ENCODE peak calls at places on chromosomes 12 and 14, in eight cellular contexts. J is HFF-Myc, Y is DND-41, U is kidney, G is fibroblast of the aortic adventitia, X is GM13976, B is WTC11, P is astrocyte of the spinal cord. K is an unnamed sample.

GRCh38 chr14:103179078-103179477 is 55.8 kb downstream of the TNFAIP2 start:
- DNase-seq in G (no peak), P (no peak), J (no peak), B (no peak), Y (no peak), X (no peak), U (no peak), K (peak)

GRCh38 chr14:89810101-89810500 is 144.4 kb downstream of the EFCAB11 start:
- DNase-seq in G (peak), X (no peak), J (no peak), B (no peak), P (no peak), U (no peak), Y (no peak), K (no peak)

GRCh38 chr12:108583971-108584370 is 13.9 kb downstream of the TMEM119 start:
- DNase-seq in U (peak), P (no peak), G (no peak), J (no peak), X (peak), B (no peak), Y (no peak), K (no peak)

GRCh38 chr14:103246089-103246488 is 87.9 kb upstream of the EIF5 start:
- DNase-seq in Y (no peak), G (no peak), X (no peak), B (no peak), J (no peak), P (no peak), U (no peak), K (no peak)

GRCh38 chr14:69643430-69644200 is 32.2 kb downstream of the SUSD6 start:
- DNase-seq in Y (no peak), G (peak), U (no peak), X (no peak), J (no peak), B (no peak), P (peak), K (peak)

GRCh38 chr14:100129161-100129589 is 30.3 kb downstream of the DEGS2 start:
- DNase-seq in B (no peak), G (peak), U (no peak), P (peak), Y (no peak), J (no peak), X (no peak), K (no peak)

GRCh38 chr14:37985826-37986470 is 221.8 kb upstream of the SSTR1 start:
- DNase-seq in P (peak), X (no peak), Y (peak), J (peak), B (peak), G (peak), U (no peak), K (peak)

GRCh38 chr14:64303471-64303917 is 9.3 kb upstream of the ESR2 start:
- DNase-seq in P (peak), X (peak), G (peak), U (no peak), J (peak), B (no peak), Y (no peak), K (no peak)

GRCh38 chr12:124623344-124623885 is 56.0 kb upstream of the NCOR2 start:
- DNase-seq in U (no peak), G (no peak), Y (no peak), X (no peak), P (no peak), B (no peak), J (no peak), K (no peak)

GRCh38 chr12:53004582-53004981 is 1.7 kb upstream of the EIF4B start:
- DNase-seq in P (no peak), Y (no peak), J (no peak), B (no peak), U (no peak), G (peak), X (no peak), K (no peak)

GRCh38 chr12:54523637-54524036 is 25.8 kb upstream of the PDE1B start:
- DNase-seq in G (no peak), J (no peak), X (no peak), B (no peak), Y (no peak), P (no peak), U (no peak), K (no peak)

GRCh38 chr12:122499991-122500684 is 594 bp downstream of the ZCCHC8 start:
- DNase-seq in Y (peak), U (peak), B (peak), P (peak), J (no peak), G (peak), X (peak), K (peak)

GRCh38 chr14:95292660-95293425 is 26.9 kb downstream of the CLMN start:
- DNase-seq in G (no peak), B (no peak), J (no peak), X (no peak), Y (no peak), P (no peak), U (peak), K (no peak)

GRCh38 chr12:77070382-77071294 is 5.3 kb upstream of the E2F7 start:
- DNase-seq in G (no peak), J (no peak), X (peak), Y (peak), U (no peak), B (no peak), P (no peak), K (no peak)

GRCh38 chr14:68696721-68697495 is 96.0 kb downstream of the ZFP36L1 start:
- DNase-seq in X (no peak), P (no peak), J (no peak), B (no peak), G (no peak), Y (no peak), U (no peak), K (no peak)

GRCh38 chr12:120413901-120414695 is 23.8 kb upstream of the COX6A1 start:
- DNase-seq in Y (no peak), B (peak), G (no peak), X (no peak), U (no peak), P (no peak), J (no peak), K (no peak)

GRCh38 chr12:54654926-54655325 is 6.8 kb upstream of the DCD start:
- DNase-seq in J (no peak), Y (no peak), G (no peak), X (no peak), U (no peak), B (no peak), P (no peak), K (no peak)

GRCh38 chr12:12985817-12986408 is 14.2 kb downstream of the HEBP1 start:
- DNase-seq in G (peak), Y (no peak), B (peak), J (no peak), P (peak), U (no peak), X (no peak), K (peak)

GRCh38 chr14:50335989-50336391 is 23.9 kb downstream of the DMAC2L start:
- DNase-seq in J (peak), B (no peak), G (no peak), X (peak), Y (peak), U (peak), P (peak), K (peak)

GRCh38 chr14:51067306-51067705 is 27.6 kb downstream of the TRIM9 start:
- DNase-seq in U (no peak), X (no peak), J (no peak), G (no peak), B (no peak), Y (no peak), P (no peak), K (no peak)

GRCh38 chr14:93987815-93988476 is 9.2 kb upstream of the CCDC197 start:
- DNase-seq in U (no peak), B (peak), Y (no peak), P (no peak), G (no peak), X (no peak), J (no peak), K (no peak)

GRCh38 chr12:14571779-14572178 is 4.1 kb upstream of the PLBD1 start:
- DNase-seq in X (no peak), P (no peak), J (no peak), U (no peak), G (no peak), B (no peak), Y (no peak), K (no peak)

GRCh38 chr14:99038401-99038800 is 233.6 kb downstream of the BCL11B start:
- DNase-seq in U (no peak), G (no peak), P (peak), B (no peak), J (peak), Y (no peak), X (no peak), K (no peak)

GRCh38 chr12:389138-390096 is at the start of gene KDM5A:
- DNase-seq in Y (peak), B (peak), X (peak), P (peak), J (peak), U (peak), G (peak), K (peak)

GRCh38 chr14:70856851-70857498 is 47.7 kb upstream of the MAP3K9 start:
- DNase-seq in G (peak), U (no peak), B (no peak), Y (no peak), X (no peak), P (peak), J (peak), K (peak)

GRCh38 chr14:106848330-106849121 is 1322.1 kb downstream of the TMEM121 start:
- DNase-seq in Y (peak), U (no peak), P (no peak), B (no peak), X (peak), J (no peak), G (no peak), K (peak)
- TF ChIP-seq CTCF in Y (peak), U (peak), P (no peak), B (no peak), X (peak), J (no peak), G (no peak), K (peak)

DNA sequence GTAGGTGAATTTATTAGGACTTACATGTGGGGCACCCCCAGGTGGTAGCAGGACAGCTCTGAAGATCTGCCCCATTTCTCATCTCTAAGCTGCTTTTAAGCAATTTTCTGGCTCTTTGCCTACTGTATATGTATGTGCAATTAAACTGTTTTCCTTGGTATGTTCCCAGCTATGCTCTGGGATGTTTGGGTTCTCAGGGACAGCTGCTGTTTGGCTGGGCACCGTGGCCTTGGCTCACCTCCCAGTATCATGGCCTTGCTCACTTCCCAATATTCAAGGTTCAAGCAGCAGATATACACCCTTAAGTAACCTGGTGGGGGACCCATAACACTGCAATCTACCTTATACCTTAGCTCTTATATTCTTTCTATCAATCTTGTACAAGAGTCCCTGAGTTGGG is 53.7 kb upstream of the KITLG start:
- DNase-seq in U (no peak), J (no peak), Y (no peak), G (no peak), P (no peak), B (no peak), X (no peak), K (no peak)
- TF ChIP-seq CTCF in U (no peak), J (no peak), Y (no peak), G (no peak), P (no peak), B (no peak), X (no peak), K (no peak)

GRCh38 chr12:67457799-67458680 is 188.9 kb downstream of the CAND1 start:
- DNase-seq in J (no peak), G (peak), U (no peak), Y (no peak), B (no peak), P (no peak), X (peak), K (no peak)
- TF ChIP-seq CTCF in J (peak), G (peak), U (peak), Y (peak), B (no peak), P (peak), X (peak), K (peak)

GRCh38 chr12:25718081-25718731 is 165.1 kb upstream of the LMNTD1 start:
- DNase-seq in U (no peak), J (no peak), X (no peak), P (no peak), G (peak), Y (no peak), B (no peak), K (no peak)
- TF ChIP-seq CTCF in U (no peak), J (no peak), X (no peak), P (no peak), G (no peak), Y (no peak), B (no peak), K (no peak)

DNA sequence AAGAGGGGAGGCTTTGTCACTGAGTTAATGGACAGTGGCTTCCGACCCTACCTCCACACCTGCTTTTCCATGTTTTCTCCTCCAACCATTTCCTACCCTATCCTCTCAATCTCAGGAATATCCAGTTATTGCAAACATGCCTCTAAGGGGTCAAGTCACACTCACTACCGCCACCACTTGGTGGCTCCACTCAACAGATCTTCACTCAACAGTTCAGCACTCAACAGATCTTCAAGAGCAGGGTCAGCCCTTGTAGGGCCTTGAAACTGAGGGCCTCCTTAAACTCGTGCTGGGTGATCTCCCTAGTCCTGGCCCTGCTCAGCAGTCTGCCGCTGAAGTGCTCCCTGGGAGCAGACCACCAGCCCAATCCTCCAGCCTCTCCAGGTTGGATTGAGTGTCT is 14.2 kb downstream of the ZNF641 start:
- DNase-seq in G (no peak), J (no peak), X (no peak), P (no peak), Y (no peak), B (peak), U (no peak), K (peak)
- TF ChIP-seq CTCF in G (no peak), J (peak), X (no peak), P (peak), Y (peak), B (no peak), U (no peak), K (no peak)

GRCh38 chr12:57090924-57091632 is 2.2 kb downstream of the NAB2 start:
- DNase-seq in U (no peak), B (no peak), G (no peak), Y (no peak), P (no peak), J (no peak), X (no peak), K (no peak)
- TF ChIP-seq CTCF in U (no peak), B (no peak), G (peak), Y (no peak), P (peak), J (peak), X (no peak), K (no peak)

GRCh38 chr14:65485516-65485915 is 73.0 kb downstream of the FUT8 start:
- DNase-seq in J (no peak), X (no peak), U (no peak), B (no peak), P (no peak), Y (no peak), G (no peak), K (no peak)

GRCh38 chr14:65487783-65488578 is 75.5 kb downstream of the FUT8 start:
- DNase-seq in G (no peak), B (no peak), Y (no peak), J (no peak), X (no peak), U (no peak), P (no peak), K (no peak)

GRCh38 chr14:65483647-65484046 is 71.1 kb downstream of the FUT8 start:
- DNase-seq in J (no peak), Y (no peak), B (no peak), U (no peak), G (peak), X (no peak), P (no peak), K (peak)

GRCh38 chr14:65482769-65483438 is 70.4 kb downstream of the FUT8 start:
- DNase-seq in U (no peak), G (peak), X (no peak), J (no peak), P (no peak), Y (no peak), B (no peak), K (no peak)

DNA sequence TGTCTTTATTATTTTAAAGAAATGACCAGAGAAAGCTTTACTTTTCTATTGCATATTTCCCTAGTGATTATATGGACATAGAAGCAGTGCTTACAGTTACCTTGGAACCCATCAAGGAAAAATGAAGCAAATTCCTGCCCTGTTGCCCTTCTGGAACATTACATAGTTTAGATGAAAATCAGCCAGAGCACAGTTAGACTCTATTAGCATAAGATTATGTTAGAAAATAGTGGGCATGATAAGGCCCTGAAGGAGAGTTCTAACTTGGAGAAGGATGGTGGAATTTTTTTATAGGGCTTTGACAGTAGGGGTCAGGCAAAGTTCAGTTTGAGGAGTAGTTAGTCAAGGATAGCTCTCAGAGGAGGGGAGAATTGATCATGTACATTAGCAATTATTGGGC is 74.3 kb downstream of the FUT8 start:
- DNase-seq in Y (no peak), P (peak), B (no peak), G (peak), U (no peak), X (no peak), J (no peak), K (no peak)
- TF ChIP-seq CTCF in Y (peak), P (no peak), B (no peak), G (no peak), U (no peak), X (no peak), J (no peak), K (no peak)

GRCh38 chr12:68233498-68233897 is 7.9 kb upstream of the IL26 start:
- DNase-seq in J (no peak), B (no peak), G (no peak), Y (no peak), X (no peak), U (no peak), P (no peak), K (no peak)

GRCh38 chr12:68227356-68227755 is 1.7 kb upstream of the IL26 start:
- DNase-seq in B (no peak), Y (no peak), X (no peak), G (no peak), J (no peak), U (no peak), P (no peak), K (no peak)

GRCh38 chr12:68231707-68232106 is 6.1 kb upstream of the IL26 start:
- DNase-seq in Y (no peak), B (no peak), X (no peak), U (no peak), P (no peak), G (no peak), J (no peak), K (no peak)

GRCh38 chr12:68231229-68231628 is 5.6 kb upstream of the IL26 start:
- DNase-seq in X (peak), Y (no peak), G (no peak), J (no peak), B (no peak), U (no peak), P (no peak), K (no peak)

DNA sequence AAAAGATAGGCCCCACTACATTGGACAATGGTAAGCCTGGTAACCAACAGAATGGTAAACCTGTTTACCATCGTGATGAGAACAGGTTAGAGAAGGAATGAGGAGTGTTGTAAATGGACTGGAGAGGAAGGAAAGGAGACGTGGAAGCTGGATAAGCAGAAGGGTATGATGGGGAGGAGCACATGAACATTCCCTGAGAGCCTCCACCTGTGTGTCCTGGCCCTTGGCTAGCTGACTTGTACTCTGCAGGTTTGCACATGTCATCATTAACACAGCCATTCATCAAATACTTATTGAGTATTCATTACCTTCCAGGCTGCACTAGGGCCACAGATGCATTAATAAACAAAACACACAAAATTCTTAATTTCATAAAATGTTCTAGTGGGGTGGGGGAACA is 4.3 kb upstream of the IL26 start:
- DNase-seq in J (no peak), X (no peak), G (no peak), P (no peak), B (no peak), U (no peak), Y (no peak), K (no peak)
- TF ChIP-seq CTCF in J (no peak), X (no peak), G (no peak), P (no peak), B (no peak), U (no peak), Y (no peak), K (no peak)

GRCh38 chr12:44500423-44500822 is 375.7 kb downstream of the NELL2 start:
- DNase-seq in J (no peak), G (no peak), Y (no peak), U (peak), P (no peak), B (no peak), X (no peak), K (no peak)

GRCh38 chr12:44502681-44503080 is 373.4 kb downstream of the NELL2 start:
- DNase-seq in P (no peak), U (peak), J (no peak), G (no peak), X (no peak), B (no peak), Y (no peak), K (no peak)

GRCh38 chr12:44497044-44497443 is 379.1 kb downstream of the NELL2 start:
- DNase-seq in U (no peak), Y (no peak), P (no peak), G (no peak), B (no peak), X (no peak), J (no peak), K (no peak)
- TF ChIP-seq CTCF in U (no peak), Y (no peak), P (no peak), G (no peak), B (no peak), X (peak), J (no peak), K (no peak)

K was measured in activated CD8-positive, alpha-beta T cell treated with anti-CD3 and anti-CD28 coated beads for 36 hours.